ENCODE peak calls at places on chromosome 16, in four cellular contexts. H, W, O and L are unnamed samples.

GRCh38 chr16:7614022-7614795 is 281.6 kb downstream of the RBFOX1 start:
- DNase-seq in H (no peak), W (no peak), O (no peak), L (no peak)

GRCh38 chr16:10961231-10961630 is 16.9 kb downstream of the CLEC16A start:
- DNase-seq in H (peak; percentile 81), W (no peak), O (no peak), L (peak; percentile 74)

GRCh38 chr16:795580-796229 is 4.8 kb downstream of the GNG13 start:
- DNase-seq in H (no peak), W (no peak), O (no peak), L (no peak)

GRCh38 chr16:6096931-6097665 is 999.5 kb upstream of the EEF2KMT start:
- DNase-seq in H (no peak), W (no peak), O (no peak), L (no peak)

GRCh38 chr16:77169650-77170236 is 21.2 kb upstream of the MON1B start:
- DNase-seq in H (peak; percentile 43), W (no peak), O (peak; percentile 65), L (peak; percentile 61)

GRCh38 chr16:84041881-84042280 is 714 bp downstream of the SLC38A8 start:
- DNase-seq in H (no peak), W (no peak), O (peak; percentile 50), L (no peak)

GRCh38 chr16:22665048-22665797 is 148.7 kb upstream of the HS3ST2 start:
- DNase-seq in H (no peak), W (no peak), O (no peak), L (no peak)

GRCh38 chr16:10514369-10515055 is 65.9 kb downstream of the EMP2 start:
- DNase-seq in H (peak; percentile 84), W (peak; percentile 43), O (peak; percentile 62), L (peak; percentile 86)

GRCh38 chr16:48382131-48382530 is 3.1 kb downstream of the SIAH1 start:
- DNase-seq in H (no peak), W (no peak), O (no peak), L (no peak)

GRCh38 chr16:50932348-50932916 is 190.5 kb downstream of the CYLD start:
- DNase-seq in H (no peak), W (no peak), O (no peak), L (no peak)

GRCh38 chr16:3983081-3983520 is 102.6 kb upstream of the CREBBP start:
- DNase-seq in H (peak; percentile 60), W (peak; percentile 47), O (peak; percentile 96), L (peak; percentile 81)

GRCh38 chr16:67915831-67916723 is 15.6 kb downstream of the CTRL start:
- DNase-seq in H (no peak), W (no peak), O (no peak), L (peak; percentile 28)

GRCh38 chr16:84780977-84781376 is 38.8 kb upstream of the CRISPLD2 start:
- DNase-seq in H (no peak), W (no peak), O (no peak), L (no peak)

GRCh38 chr16:53999841-54000240 is 286.7 kb downstream of the IRX3 start:
- DNase-seq in H (peak; percentile 60), W (no peak), O (no peak), L (peak; percentile 47)

DNA sequence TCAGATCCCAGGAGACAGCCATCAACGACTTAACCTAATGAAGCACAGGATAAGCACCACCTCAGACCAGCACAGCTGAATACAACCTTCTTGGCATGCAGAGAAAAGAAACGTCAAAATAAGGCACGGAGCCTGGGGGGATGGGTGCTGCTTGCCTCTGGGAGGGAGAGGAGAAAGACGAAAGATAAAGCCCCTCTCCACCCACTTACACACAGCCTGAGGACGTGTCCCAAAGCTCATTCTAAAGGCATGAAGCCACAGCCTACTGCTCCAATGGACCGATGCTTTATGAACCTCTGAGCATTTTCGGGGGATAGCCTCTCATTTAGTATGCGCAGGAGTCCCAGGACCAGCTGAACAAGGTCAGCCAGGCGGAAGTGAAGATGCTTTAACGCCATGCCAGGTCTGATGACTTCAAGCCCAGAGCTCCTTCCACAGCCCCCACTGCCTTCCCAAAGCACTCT is 31.1 kb downstream of the ST3GAL2 start:
- DNase-seq in H (no peak), W (no peak), O (peak; percentile 67), L (no peak)
- H3K4me3 ChIP-seq in H (no peak overlapping the region), W (peak overlapping the region; percentile 26), O (no peak overlapping the region), L (no peak overlapping the region)

GRCh38 chr16:2170587-2171435 is 15.2 kb downstream of the TRAF7 start:
- DNase-seq in H (no peak), W (no peak), O (no peak), L (no peak)
- H3K4me3 ChIP-seq in H (no peak overlapping the region), W (no peak overlapping the region), O (no peak overlapping the region), L (no peak overlapping the region)

GRCh38 chr16:49483251-49483650 is 109.6 kb downstream of the C16orf78 start:
- DNase-seq in H (no peak), W (no peak), O (no peak), L (no peak)

GRCh38 chr16:49484936-49485335 is 111.3 kb downstream of the C16orf78 start:
- DNase-seq in H (no peak), W (no peak), O (no peak), L (no peak)

GRCh38 chr16:49482690-49483089 is 109.1 kb downstream of the C16orf78 start:
- DNase-seq in H (no peak), W (no peak), O (no peak), L (no peak)

GRCh38 chr16:49484454-49484853 is 110.8 kb downstream of the C16orf78 start:
- DNase-seq in H (peak; percentile 1), W (no peak), O (peak; percentile 99), L (peak; percentile 7)

DNA sequence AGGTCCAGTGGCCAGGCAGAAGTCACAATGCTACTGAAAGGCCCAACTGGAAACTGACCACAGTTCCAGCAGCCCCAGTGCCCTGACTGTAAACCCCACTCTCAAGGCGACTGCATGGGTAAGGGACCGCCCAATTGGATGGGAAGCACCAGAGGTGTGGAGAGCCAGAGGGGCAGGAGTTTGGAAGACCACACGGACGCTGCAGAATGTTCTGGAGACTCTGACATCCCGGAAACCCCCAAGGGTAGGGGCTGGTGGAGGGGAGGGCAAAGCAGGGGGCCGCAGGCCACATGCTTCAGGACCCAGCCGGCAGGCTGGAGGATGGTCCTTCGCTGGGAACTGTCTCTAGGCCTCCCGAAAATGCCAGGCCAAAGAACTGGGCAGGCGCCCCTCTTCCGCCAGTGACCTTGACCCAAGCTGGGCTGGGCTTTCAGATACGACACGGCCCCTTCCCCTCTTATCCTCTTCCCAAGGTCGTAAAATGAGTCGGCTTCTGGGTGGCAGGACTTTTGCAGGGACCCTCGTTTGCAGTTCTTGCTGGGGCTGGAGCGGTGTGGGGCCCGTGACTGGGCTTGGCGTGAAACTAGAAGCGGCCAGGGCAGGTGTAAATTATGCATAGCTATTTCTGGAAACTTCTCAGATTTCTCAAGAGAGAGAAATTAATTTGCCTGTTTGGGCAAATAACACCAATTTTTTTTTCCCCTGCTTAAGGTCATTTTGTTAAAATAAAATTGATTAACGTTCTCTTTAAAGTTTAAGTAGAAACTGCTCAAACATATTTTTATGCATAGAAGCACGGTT is 110.2 kb downstream of the C16orf78 start:
- DNase-seq in H (no peak), W (no peak), O (no peak), L (no peak)
- H3K4me3 ChIP-seq in H (no peak overlapping the region), W (no peak overlapping the region), O (no peak overlapping the region), L (no peak overlapping the region)

DNA sequence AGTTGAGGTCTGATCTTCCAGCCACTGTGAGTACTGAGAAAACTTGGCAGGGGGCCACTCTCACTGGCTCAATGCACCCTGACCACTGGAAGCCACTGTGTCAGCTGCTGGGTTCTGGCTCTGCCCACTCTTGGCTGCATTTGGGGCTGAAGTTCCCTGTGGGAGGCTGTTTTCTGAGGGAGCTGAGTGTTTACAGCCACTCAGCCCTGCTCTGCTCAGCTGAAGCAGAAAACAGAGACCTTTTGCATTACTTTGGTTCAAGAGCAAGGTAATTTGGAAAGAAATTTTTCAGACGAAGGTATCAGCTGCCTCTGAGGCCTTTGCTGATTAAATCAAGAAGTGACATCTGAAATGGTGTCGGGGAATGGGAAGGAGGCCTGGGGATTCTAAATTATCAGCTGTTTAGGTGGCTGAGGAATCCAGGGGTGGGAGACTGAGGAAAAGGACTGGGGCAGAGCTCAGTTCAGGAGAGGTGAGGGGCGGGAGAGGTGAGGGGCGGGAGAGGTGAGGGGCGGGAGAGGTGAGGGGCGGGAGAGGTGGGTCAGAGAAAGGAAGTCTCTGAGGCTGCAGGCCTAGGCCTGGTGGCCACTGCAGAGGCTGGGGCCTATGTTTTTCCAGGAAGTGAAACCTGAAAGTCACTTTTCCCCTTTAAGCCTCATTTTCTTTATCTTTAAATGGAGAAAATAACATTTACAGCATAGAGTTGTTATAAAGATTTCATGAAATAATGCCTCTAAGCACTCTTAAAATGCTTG is at the start of gene ACSM5:
- DNase-seq in H (no peak), W (no peak), O (peak; percentile 36), L (no peak)
- H3K4me3 ChIP-seq in H (no peak within 1 kb of the TSS), W (no peak within 1 kb of the TSS), O (no peak within 1 kb of the TSS), L (no peak within 1 kb of the TSS)

GRCh38 chr16:80896778-80897177 is 92.4 kb upstream of the CDYL2 start:
- DNase-seq in H (no peak), W (no peak), O (no peak), L (no peak)

GRCh38 chr16:80903616-80904015 is 99.2 kb upstream of the CDYL2 start:
- DNase-seq in H (no peak), W (no peak), O (no peak), L (no peak)

GRCh38 chr16:80902306-80903154 is 98.1 kb upstream of the CDYL2 start:
- DNase-seq in H (no peak), W (no peak), O (no peak), L (no peak)

GRCh38 chr16:80899804-80900592 is 95.6 kb upstream of the CDYL2 start:
- DNase-seq in H (peak; percentile 98), W (no peak), O (no peak), L (peak; percentile 95)

GRCh38 chr16:80900593-80900954 is 96.2 kb upstream of the CDYL2 start:
- DNase-seq in H (no peak), W (no peak), O (no peak), L (no peak)
- H3K4me3 ChIP-seq in H (peak overlapping the region; percentile 45), W (no peak overlapping the region), O (no peak overlapping the region), L (peak overlapping the region; percentile 39)

DNA sequence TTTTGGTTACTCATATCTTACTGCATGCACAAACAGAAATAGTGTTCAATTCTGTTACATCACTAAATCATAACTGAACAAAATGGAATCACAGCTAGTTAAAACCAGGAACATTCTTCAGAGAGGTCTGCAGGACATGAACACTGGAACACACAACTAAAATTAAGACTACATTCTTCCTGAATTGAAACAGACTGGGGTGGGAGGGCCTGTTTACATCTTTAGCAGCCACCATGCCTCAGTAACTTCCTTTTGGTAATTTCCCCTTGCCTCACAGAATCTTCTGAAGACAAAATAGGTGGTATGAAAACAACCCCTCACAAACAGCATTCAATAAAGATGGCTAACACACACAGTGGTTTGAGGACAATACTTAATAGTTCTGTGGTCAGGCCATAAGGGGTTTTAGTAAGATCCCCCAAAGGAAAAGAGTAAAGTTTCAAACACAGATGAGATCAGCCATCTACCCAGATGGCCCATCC is 6.5 kb downstream of the MARF1 start:
- DNase-seq in H (no peak), W (peak; percentile 35), O (no peak), L (no peak)
- H3K4me3 ChIP-seq in H (no peak overlapping the region), W (peak overlapping the region; percentile 14), O (no peak overlapping the region), L (no peak overlapping the region)